ENCODE peak calls at places on chromosome 11, in five cellular contexts. P is activated CD4-positive, alpha-beta T cell treated with anti-CD3 and anti-CD28 coated beads for 4 hours; Z is left lobe of liver; C is mammary epithelial cell; O is stimulated activated CD4-positive, alpha-beta T cell treated with anti-CD3 and anti-CD28 coated beads, TNF-alpha, amount 100 ng/mL, for 24 hours. K is an unnamed sample.

GRCh38 chr11:8287297-8288070 is 23.8 kb upstream of the LMO1 start:
- DNase-seq in C (no peak), Z (peak), P (no peak), O (no peak), K (no peak)

GRCh38 chr11:15714641-15715399 is 600.1 kb downstream of the INSC start:
- DNase-seq in O (no peak), C (no peak), P (no peak), Z (no peak), K (no peak)

GRCh38 chr11:35404397-35404775 is 15.0 kb downstream of the SLC1A2 start:
- DNase-seq in O (no peak), Z (no peak), C (peak), P (no peak), K (peak)

GRCh38 chr11:17579451-17579850 is 32.4 kb downstream of the OTOG start:
- DNase-seq in P (no peak), Z (no peak), O (no peak), C (no peak), K (no peak)

GRCh38 chr11:26632691-26633159 is 60.7 kb upstream of the MUC15 start:
- DNase-seq in P (no peak), C (no peak), O (no peak), Z (no peak), K (no peak)

GRCh38 chr11:75275581-75275980 is 35.0 kb downstream of the TPBGL start:
- DNase-seq in Z (peak), C (no peak), O (peak), P (peak), K (peak)

GRCh38 chr11:80727315-80727714 is 1286.5 kb upstream of the TENM4 start:
- DNase-seq in O (no peak), P (no peak), Z (no peak), C (no peak), K (peak)

GRCh38 chr11:111173221-111173620 is 72.3 kb upstream of the POU2AF2 start:
- DNase-seq in Z (no peak), C (no peak), O (no peak), P (no peak), K (no peak)

GRCh38 chr11:32561835-32562234 is 21.8 kb upstream of the EIF3M start:
- DNase-seq in Z (no peak), O (no peak), P (no peak), C (no peak), K (no peak)

GRCh38 chr11:22828373-22828772 is 1.2 kb downstream of the SVIP start:
- DNase-seq in O (no peak), Z (no peak), P (no peak), C (no peak), K (no peak)

GRCh38 chr11:35313066-35313765 is 106.1 kb downstream of the SLC1A2 start:
- DNase-seq in C (no peak), Z (no peak), O (no peak), P (no peak), K (no peak)